ENCODE peak calls at places on chromosomes 11 and 22, in five cellular contexts. X is cardiac fibroblast, E is pancreas, H is prostate gland, Q is HT1080. M is an unnamed sample.
A peak's percentile ranks its signal among the peaks of the same experiment; 100 is the strongest.

GRCh38 chr11:115135936-115136335 is 368.3 kb downstream of the CADM1 start:
- DNase-seq in X (no peak), E (no peak), H (no peak), Q (no peak), M (no peak)

GRCh38 chr22:48264586-48264985 is 1502.1 kb downstream of the TBC1D22A start:
- DNase-seq in X (no peak), E (no peak), H (no peak), Q (no peak), M (no peak)

GRCh38 chr11:75547617-75548054 is 14.4 kb upstream of the SERPINH1 start:
- DNase-seq in X (peak; percentile 79), E (no peak), H (peak; percentile 48), Q (peak; percentile 51), M (peak; percentile 81)

GRCh38 chr11:30991376-30991775 is 378.2 kb downstream of the DCDC1 start:
- DNase-seq in X (no peak), E (no peak), H (no peak), Q (no peak), M (no peak)

GRCh38 chr22:48742556-48743343 is 1084.9 kb downstream of the BRD1 start:
- DNase-seq in X (no peak), E (peak; percentile 5), H (no peak), Q (no peak), M (no peak)

GRCh38 chr11:67352546-67353316 is 615 bp downstream of the POLD4 start:
- DNase-seq in X (no peak), E (peak; percentile 51), H (peak; percentile 52), Q (no peak), M (peak; percentile 62)

GRCh38 chr11:92687724-92688123 is 281.7 kb upstream of the MTNR1B start:
- DNase-seq in X (no peak), E (no peak), H (no peak), Q (no peak), M (no peak)

GRCh38 chr11:11373934-11374333 is 20.9 kb upstream of the CSNK2A3 start:
- DNase-seq in X (no peak), E (no peak), H (no peak), Q (no peak), M (no peak)

GRCh38 chr11:15289718-15290117 is 175.0 kb downstream of the INSC start:
- DNase-seq in X (no peak), E (peak; percentile 18), H (no peak), Q (no peak), M (no peak)

GRCh38 chr22:46509416-46510089 is 27.9 kb downstream of the CELSR1 start:
- DNase-seq in X (no peak), E (no peak), H (no peak), Q (no peak), M (no peak)

GRCh38 chr11:120273432-120273831 is 33.5 kb downstream of the POU2F3 start:
- DNase-seq in X (no peak), E (no peak), H (no peak), Q (no peak), M (no peak)

GRCh38 chr22:24512043-24512442 is 16.9 kb downstream of the UPB1 start:
- DNase-seq in X (no peak), E (no peak), H (no peak), Q (no peak), M (no peak)

GRCh38 chr11:125256471-125257010 is 92.0 kb downstream of the PKNOX2 start:
- DNase-seq in X (no peak), E (no peak), H (no peak), Q (no peak), M (no peak)

GRCh38 chr22:22171357-22172218 is 73.0 kb upstream of the VPREB1 start:
- DNase-seq in X (no peak), E (no peak), H (no peak), Q (peak; percentile 15), M (no peak)